ENCODE peak calls at places on chromosomes 11 and 22, in four cellular contexts. One of them, this sample, is unnamed.
A peak's percentile ranks its signal among the peaks of the same experiment; 100 is the strongest.

GRCh38 chr11:134691985-134692384 is 279.9 kb upstream of the B3GAT1 start:
- DNase-seq in CD8-positive, alpha-beta memory T cell: no peak
- DNase-seq in sigmoid colon: no peak
- DNase-seq in endodermal cell: no peak
- DNase-seq in this sample: no peak

GRCh38 chr11:35035894-35036408 is 103.0 kb upstream of the CD44 start:
- DNase-seq in CD8-positive, alpha-beta memory T cell: no peak
- DNase-seq in sigmoid colon: no peak
- DNase-seq in endodermal cell: no peak
- DNase-seq in this sample: no peak

GRCh38 chr11:10526974-10527918 is 13.7 kb downstream of the RNF141 start:
- DNase-seq in CD8-positive, alpha-beta memory T cell: no peak
- DNase-seq in sigmoid colon: no peak
- DNase-seq in endodermal cell: no peak
- DNase-seq in this sample: no peak

GRCh38 chr11:121687961-121688566 is 235.3 kb upstream of the SORL1-AS1 start:
- DNase-seq in CD8-positive, alpha-beta memory T cell: no peak
- DNase-seq in sigmoid colon: peak; percentile 64
- DNase-seq in endodermal cell: peak; percentile 74
- DNase-seq in this sample: no peak

GRCh38 chr11:47470671-47471070 is 21.7 kb upstream of the RAPSN start:
- DNase-seq in CD8-positive, alpha-beta memory T cell: no peak
- DNase-seq in sigmoid colon: no peak
- DNase-seq in endodermal cell: no peak
- DNase-seq in this sample: no peak

GRCh38 chr11:67022961-67023956 is at the start of gene SYT12:
- DNase-seq in CD8-positive, alpha-beta memory T cell: peak; percentile 12
- DNase-seq in sigmoid colon: no peak
- DNase-seq in endodermal cell: peak; percentile 73
- DNase-seq in this sample: peak; percentile 77

GRCh38 chr11:69382131-69383128 is 88.5 kb downstream of the MYEOV start:
- DNase-seq in CD8-positive, alpha-beta memory T cell: peak; percentile 14
- DNase-seq in sigmoid colon: peak; percentile 68
- DNase-seq in endodermal cell: peak; percentile 48
- DNase-seq in this sample: peak; percentile 65

GRCh38 chr11:99176430-99176829 is 155.7 kb downstream of the CNTN5 start:
- DNase-seq in CD8-positive, alpha-beta memory T cell: no peak
- DNase-seq in sigmoid colon: no peak
- DNase-seq in endodermal cell: no peak
- DNase-seq in this sample: no peak

GRCh38 chr11:48052183-48053040 is 72.1 kb downstream of the PTPRJ start:
- DNase-seq in CD8-positive, alpha-beta memory T cell: no peak
- DNase-seq in sigmoid colon: no peak
- DNase-seq in endodermal cell: peak; percentile 89
- DNase-seq in this sample: peak; percentile 92

GRCh38 chr11:44033411-44033850 is 14.3 kb upstream of the ACCSL start:
- DNase-seq in CD8-positive, alpha-beta memory T cell: no peak
- DNase-seq in sigmoid colon: no peak
- DNase-seq in endodermal cell: no peak
- DNase-seq in this sample: no peak

GRCh38 chr11:74611369-74611861 is 19.0 kb downstream of the POLD3 start:
- DNase-seq in CD8-positive, alpha-beta memory T cell: no peak
- DNase-seq in sigmoid colon: no peak
- DNase-seq in endodermal cell: no peak
- DNase-seq in this sample: no peak

GRCh38 chr11:118921929-118922744 is 3.6 kb downstream of the BCL9L start:
- DNase-seq in CD8-positive, alpha-beta memory T cell: no peak
- DNase-seq in sigmoid colon: peak; percentile 96
- DNase-seq in endodermal cell: peak; percentile 89
- DNase-seq in this sample: peak; percentile 96

GRCh38 chr22:30941363-30941740 is 27.2 kb downstream of the MORC2 start:
- DNase-seq in CD8-positive, alpha-beta memory T cell: peak; percentile 26
- DNase-seq in sigmoid colon: no peak
- DNase-seq in endodermal cell: no peak
- DNase-seq in this sample: no peak

GRCh38 chr22:30944986-30945385 is 23.6 kb downstream of the MORC2 start:
- DNase-seq in CD8-positive, alpha-beta memory T cell: no peak
- DNase-seq in sigmoid colon: no peak
- DNase-seq in endodermal cell: no peak
- DNase-seq in this sample: no peak

GRCh38 chr22:30945653-30946052 is 22.9 kb downstream of the MORC2 start:
- DNase-seq in CD8-positive, alpha-beta memory T cell: no peak
- DNase-seq in sigmoid colon: no peak
- DNase-seq in endodermal cell: no peak
- DNase-seq in this sample: no peak

GRCh38 chr22:30940655-30941362 is 27.8 kb downstream of the MORC2 start:
- DNase-seq in CD8-positive, alpha-beta memory T cell: peak; percentile 62
- DNase-seq in sigmoid colon: no peak
- DNase-seq in endodermal cell: no peak
- DNase-seq in this sample: no peak

GRCh38 chr22:30943368-30943767 is 25.2 kb downstream of the MORC2 start:
- DNase-seq in CD8-positive, alpha-beta memory T cell: peak; percentile 81
- DNase-seq in sigmoid colon: no peak
- DNase-seq in endodermal cell: no peak
- DNase-seq in this sample: no peak
- H3K4me1 ChIP-seq in CD8-positive, alpha-beta memory T cell: peaks cover 80% of the 10 kb centered on the region
- H3K4me1 ChIP-seq in sigmoid colon: no peaks in the 10 kb centered on the region
- H3K4me1 ChIP-seq in endodermal cell: peaks cover 7% of the 10 kb centered on the region
- H3K4me1 ChIP-seq in this sample: peaks cover 5% of the 10 kb centered on the region

DNA sequence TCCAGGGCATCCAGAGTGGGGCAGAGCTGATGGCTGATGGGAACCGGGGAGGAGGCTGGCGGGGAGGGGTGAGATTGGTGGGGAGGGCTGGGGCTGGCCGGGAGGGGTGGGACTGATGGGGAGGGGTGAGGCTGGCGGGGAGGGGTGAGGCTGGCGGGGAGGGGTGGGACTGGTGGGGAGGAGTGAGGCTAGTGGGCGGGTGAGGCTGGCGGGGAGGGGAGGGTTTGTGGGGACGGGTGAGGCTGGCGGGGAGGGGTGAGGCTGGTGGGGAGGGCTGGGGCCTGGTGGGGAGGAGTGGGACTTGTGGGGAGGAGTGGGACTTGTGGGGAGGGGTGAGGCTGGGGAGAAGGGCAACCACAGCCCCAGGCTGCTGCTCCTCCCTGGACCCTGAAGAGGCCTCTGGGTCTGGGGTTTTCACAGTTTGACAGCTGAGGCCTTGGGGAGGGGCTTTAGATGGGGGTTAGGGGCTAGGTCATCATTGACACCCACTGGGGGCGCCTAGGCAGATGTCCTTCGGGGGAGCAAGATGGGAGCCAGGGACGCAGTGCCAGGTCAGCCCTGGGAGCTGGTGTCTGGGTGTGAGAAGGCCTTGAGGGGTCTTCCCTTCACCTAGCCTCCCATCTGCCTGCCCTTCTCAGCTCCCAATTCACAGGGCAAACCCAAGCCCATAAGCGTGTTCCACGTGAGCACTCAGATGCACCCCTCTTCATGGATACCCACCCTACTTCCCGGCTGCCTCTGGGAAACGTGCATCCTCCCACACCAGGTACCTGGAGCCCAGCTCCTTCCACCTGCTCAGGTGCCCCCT is 26.7 kb downstream of the PARVG start:
- DNase-seq in CD8-positive, alpha-beta memory T cell: no peak
- DNase-seq in sigmoid colon: peak; percentile 53
- DNase-seq in endodermal cell: no peak
- DNase-seq in this sample: peak; percentile 28
- H3K27ac ChIP-seq in CD8-positive, alpha-beta memory T cell: no peak overlapping the region
- H3K27ac ChIP-seq in sigmoid colon: no peak overlapping the region
- H3K27ac ChIP-seq in endodermal cell: no peak overlapping the region
- H3K27ac ChIP-seq in this sample: no peak overlapping the region

DNA sequence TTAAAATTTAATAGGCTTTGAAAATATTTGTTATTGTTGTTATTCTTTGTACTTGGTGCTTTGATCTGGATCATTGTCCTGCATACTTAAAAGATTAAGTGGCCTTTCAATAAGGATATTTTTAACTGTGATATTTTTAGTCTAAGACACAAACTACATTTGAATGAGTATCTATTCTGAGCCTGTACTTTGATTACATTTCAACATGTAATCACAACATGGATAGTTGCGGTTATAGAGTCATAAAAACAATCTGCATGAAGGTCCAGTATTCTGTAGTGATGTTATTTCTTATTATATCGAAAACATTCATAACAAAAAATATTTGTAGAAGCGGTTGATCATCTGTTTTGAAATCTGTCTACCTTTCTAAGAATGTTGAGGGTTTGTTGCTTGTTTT is 58.6 kb downstream of the HIPK3 start:
- DNase-seq in CD8-positive, alpha-beta memory T cell: no peak
- DNase-seq in sigmoid colon: no peak
- DNase-seq in endodermal cell: no peak
- DNase-seq in this sample: no peak
- H3K4me1 ChIP-seq in CD8-positive, alpha-beta memory T cell: peaks cover 5% of the 10 kb centered on the region
- H3K4me1 ChIP-seq in sigmoid colon: no peaks in the 10 kb centered on the region
- H3K4me1 ChIP-seq in endodermal cell: peaks cover 2% of the 10 kb centered on the region
- H3K4me1 ChIP-seq in this sample: peaks cover 3% of the 10 kb centered on the region

GRCh38 chr22:41230399-41230785 is 10.3 kb downstream of the CHADL start:
- DNase-seq in CD8-positive, alpha-beta memory T cell: no peak
- DNase-seq in sigmoid colon: no peak
- DNase-seq in endodermal cell: no peak
- DNase-seq in this sample: no peak
- H3K27ac ChIP-seq in CD8-positive, alpha-beta memory T cell: no peak overlapping the region
- H3K27ac ChIP-seq in sigmoid colon: no peak overlapping the region
- H3K27ac ChIP-seq in endodermal cell: no peak overlapping the region
- H3K27ac ChIP-seq in this sample: no peak overlapping the region

DNA sequence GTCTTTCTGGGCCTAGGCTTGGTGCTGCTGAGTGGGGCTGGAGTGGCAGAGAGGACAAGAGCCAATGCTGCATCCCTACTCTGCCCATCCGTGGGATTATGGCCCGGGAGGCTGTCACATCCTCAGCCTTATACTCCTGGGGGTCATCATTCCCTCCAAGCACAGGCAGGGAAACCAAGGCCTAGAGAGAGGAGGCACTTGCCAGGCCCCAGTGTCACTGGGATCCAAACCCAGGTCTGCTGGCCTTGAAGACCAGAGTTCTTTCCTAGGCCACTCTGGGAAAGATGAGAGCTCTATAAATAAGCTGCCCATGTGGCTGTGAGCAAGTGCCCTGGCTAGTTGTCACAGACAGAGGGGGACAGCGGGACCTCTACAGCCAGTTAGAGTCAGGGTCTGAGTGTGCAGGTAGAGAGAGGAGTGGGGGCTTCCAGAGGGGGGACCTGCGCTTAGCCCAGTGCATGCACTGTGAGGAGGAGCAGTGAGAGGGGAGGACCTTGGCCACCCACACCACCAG is 4.8 kb downstream of the RELT start:
- DNase-seq in CD8-positive, alpha-beta memory T cell: no peak
- DNase-seq in sigmoid colon: no peak
- DNase-seq in endodermal cell: no peak
- DNase-seq in this sample: no peak
- H3K4me1 ChIP-seq in CD8-positive, alpha-beta memory T cell: peaks cover 44% of the 10 kb centered on the region
- H3K4me1 ChIP-seq in sigmoid colon: no peaks in the 10 kb centered on the region
- H3K4me1 ChIP-seq in endodermal cell: no peaks in the 10 kb centered on the region
- H3K4me1 ChIP-seq in this sample: peaks cover 4% of the 10 kb centered on the region

DNA sequence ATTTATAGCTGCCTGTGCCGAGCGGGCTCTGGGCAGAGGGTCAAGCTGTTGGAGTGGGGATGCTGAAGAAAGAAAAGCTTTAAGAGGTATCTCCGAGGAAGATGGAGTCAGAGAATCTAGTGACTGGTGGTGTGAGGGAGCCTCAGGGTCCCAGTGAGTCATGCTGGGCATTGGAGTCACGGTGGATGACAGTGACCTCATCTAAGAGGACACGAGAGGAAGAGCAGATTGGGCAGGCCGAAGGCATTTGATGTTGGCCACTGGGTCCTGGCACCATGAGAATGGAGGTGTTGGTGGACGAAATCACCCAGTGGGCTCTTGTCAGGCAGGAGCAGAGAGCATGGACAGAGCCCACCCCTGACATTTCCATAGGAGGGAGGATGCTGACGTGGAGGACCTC is 68.4 kb downstream of the TBC1D22A start:
- DNase-seq in CD8-positive, alpha-beta memory T cell: no peak
- DNase-seq in sigmoid colon: no peak
- DNase-seq in endodermal cell: peak; percentile 24
- DNase-seq in this sample: no peak
- H3K27ac ChIP-seq in CD8-positive, alpha-beta memory T cell: no peak overlapping the region
- H3K27ac ChIP-seq in sigmoid colon: peak overlapping the region; percentile 46
- H3K27ac ChIP-seq in endodermal cell: no peak overlapping the region
- H3K27ac ChIP-seq in this sample: no peak overlapping the region

GRCh38 chr11:126337472-126338241 is 17.8 kb upstream of the ST3GAL4 start:
- DNase-seq in CD8-positive, alpha-beta memory T cell: no peak
- DNase-seq in sigmoid colon: no peak
- DNase-seq in endodermal cell: no peak
- DNase-seq in this sample: no peak

GRCh38 chr11:126338346-126339055 is 17.0 kb upstream of the ST3GAL4 start:
- DNase-seq in CD8-positive, alpha-beta memory T cell: no peak
- DNase-seq in sigmoid colon: no peak
- DNase-seq in endodermal cell: no peak
- DNase-seq in this sample: no peak

GRCh38 chr11:126336646-126337045 is 18.8 kb upstream of the ST3GAL4 start:
- DNase-seq in CD8-positive, alpha-beta memory T cell: no peak
- DNase-seq in sigmoid colon: no peak
- DNase-seq in endodermal cell: no peak
- DNase-seq in this sample: no peak

GRCh38 chr11:126336065-126336464 is 19.4 kb upstream of the ST3GAL4 start:
- DNase-seq in CD8-positive, alpha-beta memory T cell: no peak
- DNase-seq in sigmoid colon: no peak
- DNase-seq in endodermal cell: no peak
- DNase-seq in this sample: no peak

DNA sequence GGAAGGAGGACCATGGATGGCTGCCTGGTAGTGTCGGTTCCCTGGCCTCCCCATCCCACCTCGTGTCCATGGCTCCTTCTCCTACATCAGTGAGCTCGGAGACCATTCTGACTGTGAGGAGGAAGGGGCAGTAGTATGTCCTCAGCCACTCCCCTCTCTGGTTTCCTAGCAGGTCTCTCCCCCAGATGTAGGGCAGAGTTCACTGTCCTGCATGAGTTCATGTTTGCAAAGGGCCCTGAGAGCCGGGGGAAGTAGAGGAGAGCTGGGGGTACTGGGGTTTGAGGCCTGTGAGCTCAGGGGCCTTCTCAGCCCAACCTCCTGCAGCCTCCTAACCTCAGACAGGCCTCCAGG is 18.4 kb upstream of the ST3GAL4 start:
- DNase-seq in CD8-positive, alpha-beta memory T cell: no peak
- DNase-seq in sigmoid colon: no peak
- DNase-seq in endodermal cell: no peak
- DNase-seq in this sample: no peak
- H3K4me1 ChIP-seq in CD8-positive, alpha-beta memory T cell: peaks cover under 1% of the 10 kb centered on the region
- H3K4me1 ChIP-seq in sigmoid colon: no peaks in the 10 kb centered on the region
- H3K4me1 ChIP-seq in endodermal cell: no peaks in the 10 kb centered on the region
- H3K4me1 ChIP-seq in this sample: peaks cover 11% of the 10 kb centered on the region